ENCODE peak calls at places on chromosomes 4 and X, in ten cellular contexts. U is GM12891, L is breast epithelium, S is spleen, O is HCT116, X is prostate gland, Y is stomach, J is K562, V is sigmoid colon, K is transverse colon. A is an unnamed sample.

GRCh38 chr4:189117426-189117825 is 823.2 kb upstream of the FRG1 start:
- DNase-seq in S (no peak), X (no peak), Y (no peak), K (no peak), O (no peak), V (no peak), U (no peak), J (no peak), L (no peak), A (no peak)

GRCh38 chrX:68676340-68676739 is 28.9 kb downstream of the STARD8 start:
- DNase-seq in S (no peak), O (no peak), L (no peak), Y (no peak), V (no peak), U (no peak), K (no peak), X (no peak), J (no peak), A (no peak)

GRCh38 chr4:48781968-48782367 is 1.9 kb upstream of the FRYL start:
- DNase-seq in X (no peak), O (no peak), S (no peak), U (no peak), J (no peak), L (no peak), Y (no peak), V (no peak), K (no peak), A (no peak)

GRCh38 chr4:87046111-87046510 is 111.3 kb downstream of the AFF1 start:
- DNase-seq in O (no peak), K (no peak), U (no peak), S (no peak), X (no peak), J (no peak), V (no peak), Y (no peak), L (no peak), A (no peak)

GRCh38 chr4:105061136-105061696 is 85.5 kb upstream of the TET2 start:
- DNase-seq in K (peak; percentile 19), X (peak; percentile 44), J (peak; percentile 7), U (no peak), S (no peak), L (no peak), Y (no peak), O (peak; percentile 28), V (no peak), A (peak; percentile 86)

GRCh38 chr4:56681158-56681848 is at the start of gene HOPX:
- DNase-seq in Y (peak; percentile 90), X (peak; percentile 89), O (no peak), J (no peak), K (peak; percentile 21), V (no peak), U (peak; percentile 20), S (no peak), L (peak; percentile 53), A (no peak)

GRCh38 chr4:152729466-152729865 is 49.7 kb upstream of the TMEM154 start:
- DNase-seq in O (no peak), S (no peak), L (no peak), V (no peak), K (no peak), Y (no peak), U (no peak), X (no peak), J (no peak), A (no peak)

GRCh38 chr4:110195561-110196205 is 2.7 kb downstream of the ELOVL6 start:
- DNase-seq in S (no peak), K (no peak), X (no peak), L (no peak), Y (no peak), J (no peak), V (no peak), U (no peak), O (no peak), A (no peak)

GRCh38 chr4:9952415-9952950 is 68.8 kb downstream of the SLC2A9 start:
- DNase-seq in K (no peak), V (no peak), X (no peak), L (no peak), Y (no peak), U (no peak), S (no peak), J (no peak), O (no peak), A (no peak)

GRCh38 chr4:183099537-183100297 is 660 bp downstream of the WWC2 start:
- DNase-seq in S (peak; percentile 80), X (peak; percentile 12), J (peak; percentile 40), V (peak; percentile 74), Y (peak; percentile 29), K (no peak), U (no peak), L (no peak), O (no peak), A (no peak)

GRCh38 chr4:133741766-133742165 is 459.8 kb downstream of the PABPC4L start:
- DNase-seq in Y (no peak), J (no peak), O (no peak), V (no peak), U (no peak), L (no peak), X (no peak), S (no peak), K (no peak), A (no peak)

GRCh38 chr4:69836321-69836720 is 23.6 kb downstream of the SULT1E1 start:
- DNase-seq in O (no peak), Y (no peak), K (no peak), S (no peak), U (no peak), X (no peak), V (no peak), J (no peak), L (no peak), A (no peak)

GRCh38 chrX:41452972-41453371 is 5.8 kb downstream of the NYX start:
- DNase-seq in L (no peak), K (no peak), O (no peak), V (no peak), S (peak; percentile 28), X (no peak), J (no peak), U (no peak), Y (no peak), A (no peak)

GRCh38 chrX:41447897-41448296 is 754 bp downstream of the NYX start:
- DNase-seq in K (no peak), J (no peak), L (no peak), U (no peak), X (no peak), S (no peak), O (no peak), Y (no peak), V (no peak), A (no peak)

GRCh38 chrX:41452565-41452964 is 5.4 kb downstream of the NYX start:
- DNase-seq in Y (no peak), X (no peak), O (no peak), U (no peak), K (no peak), V (no peak), L (no peak), J (no peak), S (peak; percentile 6), A (no peak)

GRCh38 chrX:41449138-41449537 is 2.0 kb downstream of the NYX start:
- DNase-seq in L (no peak), Y (no peak), S (no peak), U (no peak), X (no peak), K (no peak), V (no peak), O (no peak), J (no peak), A (no peak)

DNA sequence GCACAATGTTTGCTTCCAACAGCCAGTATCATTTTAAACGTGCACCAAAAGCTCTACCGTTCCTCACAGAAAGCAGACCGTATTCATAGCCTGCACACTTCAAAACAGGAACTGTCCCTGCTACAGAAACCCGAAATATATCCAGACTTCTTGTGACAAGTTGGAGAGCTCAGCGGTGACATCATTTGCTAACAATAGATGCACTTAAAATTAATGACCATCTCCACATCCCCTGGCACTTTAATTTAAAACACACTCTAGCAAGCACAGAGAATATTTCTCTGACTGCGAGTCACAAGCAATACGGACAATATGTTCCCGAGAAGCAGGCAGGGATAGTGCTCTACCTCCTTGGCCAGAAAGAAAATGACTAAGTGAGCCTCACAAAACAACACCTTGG is 2.5 kb downstream of the NYX start:
- DNase-seq in L (no peak), V (no peak), U (no peak), O (no peak), X (no peak), Y (no peak), K (no peak), S (no peak), J (no peak), A (no peak)
- TF ChIP-seq POLR2AphosphoS5 in L (no peak), V (peak; percentile 64), U (no peak), O (no peak), X (no peak), Y (no peak), K (peak; percentile 31), S (no peak), J (no peak), A (peak; percentile 33)

GRCh38 chrX:2924151-2924550 is 5.0 kb downstream of the ARSD start:
- DNase-seq in O (no peak), V (no peak), K (no peak), X (no peak), L (no peak), U (no peak), J (no peak), Y (no peak), S (no peak), A (no peak)
- TF ChIP-seq POLR2AphosphoS5 in O (no peak), V (no peak), K (no peak), X (no peak), L (no peak), U (no peak), J (no peak), Y (no peak), S (no peak), A (no peak)

GRCh38 chr4:94668724-94669123 is 89.0 kb upstream of the BMPR1B start:
- DNase-seq in J (no peak), K (no peak), O (no peak), V (no peak), Y (no peak), U (no peak), L (no peak), S (no peak), X (no peak), A (no peak)
- TF ChIP-seq POLR2AphosphoS5 in J (no peak), K (no peak), O (no peak), V (no peak), Y (no peak), U (no peak), L (no peak), S (no peak), X (peak; percentile 48), A (no peak)

DNA sequence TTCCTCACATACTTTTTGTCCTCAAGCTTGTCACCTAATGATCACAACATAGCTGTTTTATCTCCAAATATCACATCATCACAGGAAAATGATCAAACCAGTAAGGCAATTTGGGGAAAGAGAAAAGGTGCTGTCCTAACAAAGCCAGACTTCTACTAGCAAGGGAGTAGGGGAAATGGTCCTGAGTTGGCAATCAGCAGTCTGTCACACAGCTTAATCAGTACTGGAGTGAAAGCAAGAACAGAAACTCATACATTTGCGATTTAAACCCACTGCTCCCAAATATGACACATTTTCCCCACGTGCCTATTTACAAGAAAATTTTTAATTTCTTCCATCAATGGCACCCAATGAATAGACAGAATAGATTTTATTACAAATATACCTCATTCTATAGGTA is 546.8 kb upstream of the FMR1 start:
- DNase-seq in L (no peak), V (no peak), J (no peak), O (no peak), S (no peak), U (no peak), Y (no peak), K (no peak), X (no peak), A (no peak)
- TF ChIP-seq POLR2AphosphoS5 in L (no peak), V (no peak), J (no peak), O (no peak), S (no peak), U (no peak), Y (no peak), K (no peak), X (no peak), A (no peak)

GRCh38 chr4:99763635-99764101 is 53.0 kb upstream of the DAPP1 start:
- DNase-seq in S (no peak), X (peak; percentile 11), K (no peak), J (no peak), L (no peak), U (no peak), O (peak; percentile 49), V (no peak), Y (no peak), A (no peak)
- TF ChIP-seq POLR2AphosphoS5 in S (no peak), X (no peak), K (no peak), J (no peak), L (no peak), U (no peak), O (no peak), V (no peak), Y (no peak), A (no peak)

A was measured in HL-60.